ENCODE peak calls at places on chromosomes 11 and 22, in five cellular contexts. H, L, Y, I and E are unnamed samples. For H3F3A, the result is how much of the 10 kb centered on the place peaks cover.

GRCh38 chr11:130431337-130431773 is 2.9 kb upstream of the ADAMTS8 start:
- DNase-seq in H (peak), L (peak), Y (peak), I (peak), E (peak)

GRCh38 chr11:116342148-116342547 is 430.6 kb downstream of the BUD13 start:
- DNase-seq in H (no peak), L (no peak), Y (no peak), I (no peak), E (no peak)

GRCh38 chr11:88036701-88037100 is 138.5 kb downstream of the RAB38 start:
- DNase-seq in H (no peak), L (no peak), Y (no peak), I (no peak), E (no peak)

GRCh38 chr11:80393210-80393609 is 952.4 kb upstream of the TENM4 start:
- DNase-seq in H (no peak), L (no peak), Y (no peak), I (no peak), E (no peak)

GRCh38 chr11:532512-533048 is 2.8 kb downstream of the HRAS start:
- DNase-seq in H (no peak), L (no peak), Y (no peak), I (no peak), E (no peak)

GRCh38 chr11:10304495-10305261 is at the start of gene ADM:
- DNase-seq in H (peak), L (peak), Y (peak), I (peak), E (peak)

GRCh38 chr11:12377106-12377823 is at the start of gene PARVA:
- DNase-seq in H (peak), L (peak), Y (peak), I (no peak), E (peak)

GRCh38 chr11:9861860-9862725 is 198.2 kb downstream of the SWAP70 start:
- DNase-seq in H (peak), L (peak), Y (peak), I (peak), E (peak)

GRCh38 chr11:86447763-86448480 is 73.2 kb downstream of the CCDC81 start:
- DNase-seq in H (no peak), L (no peak), Y (no peak), I (no peak), E (no peak)

GRCh38 chr11:104650234-104650633 is 248.0 kb downstream of the CASP12 start:
- DNase-seq in H (peak), L (no peak), Y (no peak), I (no peak), E (peak)

GRCh38 chr22:40190501-40190900 is 12.8 kb downstream of the TNRC6B start:
- DNase-seq in H (no peak), L (no peak), Y (no peak), I (no peak), E (no peak)

GRCh38 chr22:27990879-27991278 is 71.8 kb upstream of the PITPNB start:
- DNase-seq in H (peak), L (peak), Y (peak), I (no peak), E (peak)

GRCh38 chr22:47129902-47130301 is 367.5 kb downstream of the TBC1D22A start:
- DNase-seq in H (no peak), L (peak), Y (peak), I (no peak), E (no peak)

GRCh38 chr11:29063630-29064361 is 953.0 kb downstream of the KCNA4 start:
- DNase-seq in H (no peak), L (no peak), Y (peak), I (no peak), E (no peak)

GRCh38 chr11:47461876-47462275 is 12.9 kb upstream of the RAPSN start:
- DNase-seq in H (no peak), L (no peak), Y (no peak), I (no peak), E (no peak)

GRCh38 chr11:115220423-115220822 is 283.8 kb downstream of the CADM1 start:
- DNase-seq in H (no peak), L (no peak), Y (no peak), I (no peak), E (no peak)

GRCh38 chr11:115215694-115216615 is 288.3 kb downstream of the CADM1 start:
- DNase-seq in H (peak), L (peak), Y (no peak), I (no peak), E (peak)

GRCh38 chr11:115219378-115219777 is 284.8 kb downstream of the CADM1 start:
- DNase-seq in H (no peak), L (no peak), Y (no peak), I (no peak), E (no peak)

GRCh38 chr11:115214644-115215305 is 289.4 kb downstream of the CADM1 start:
- DNase-seq in H (no peak), L (no peak), Y (no peak), I (no peak), E (no peak)

DNA sequence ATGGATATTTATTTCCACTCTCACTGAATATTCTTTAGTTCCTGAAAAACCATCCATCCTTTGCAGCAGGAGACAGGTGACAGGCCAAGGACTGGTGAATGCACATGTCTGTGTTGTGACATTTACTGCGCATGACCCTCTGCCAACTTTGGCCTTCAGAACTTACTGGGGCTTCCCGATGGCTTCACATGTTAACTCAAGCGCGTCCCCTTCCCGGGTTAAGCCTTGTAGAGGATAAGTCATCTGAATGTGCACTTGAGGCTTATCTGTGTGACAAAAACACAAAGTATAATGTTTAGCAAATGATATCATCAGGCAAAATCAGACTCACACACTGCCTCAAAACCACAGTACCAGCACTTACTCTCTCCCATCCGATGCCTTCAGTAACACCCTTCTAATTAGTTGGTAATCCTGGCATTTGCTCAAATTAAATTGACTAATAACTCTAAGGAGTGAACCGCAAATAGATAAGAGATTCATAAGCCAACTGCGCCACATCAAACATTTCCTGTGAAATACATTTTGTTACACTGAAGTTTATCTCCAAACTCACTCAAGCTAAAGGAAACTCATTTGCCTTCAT is 286.4 kb downstream of the CADM1 start:
- DNase-seq in H (no peak), L (no peak), Y (no peak), I (no peak), E (no peak)
- H3K4me3 ChIP-seq in H (no peak), L (no peak), Y (no peak), I (no peak), E (no peak)

GRCh38 chr11:119095066-119095880 is 6.4 kb downstream of the DPAGT1 start:
- DNase-seq in H (peak), L (peak), Y (peak), I (peak), E (peak)
- H3F3A ChIP-seq in H (under half), L (under half), Y (under half), I (half or more), E (half or more)

DNA sequence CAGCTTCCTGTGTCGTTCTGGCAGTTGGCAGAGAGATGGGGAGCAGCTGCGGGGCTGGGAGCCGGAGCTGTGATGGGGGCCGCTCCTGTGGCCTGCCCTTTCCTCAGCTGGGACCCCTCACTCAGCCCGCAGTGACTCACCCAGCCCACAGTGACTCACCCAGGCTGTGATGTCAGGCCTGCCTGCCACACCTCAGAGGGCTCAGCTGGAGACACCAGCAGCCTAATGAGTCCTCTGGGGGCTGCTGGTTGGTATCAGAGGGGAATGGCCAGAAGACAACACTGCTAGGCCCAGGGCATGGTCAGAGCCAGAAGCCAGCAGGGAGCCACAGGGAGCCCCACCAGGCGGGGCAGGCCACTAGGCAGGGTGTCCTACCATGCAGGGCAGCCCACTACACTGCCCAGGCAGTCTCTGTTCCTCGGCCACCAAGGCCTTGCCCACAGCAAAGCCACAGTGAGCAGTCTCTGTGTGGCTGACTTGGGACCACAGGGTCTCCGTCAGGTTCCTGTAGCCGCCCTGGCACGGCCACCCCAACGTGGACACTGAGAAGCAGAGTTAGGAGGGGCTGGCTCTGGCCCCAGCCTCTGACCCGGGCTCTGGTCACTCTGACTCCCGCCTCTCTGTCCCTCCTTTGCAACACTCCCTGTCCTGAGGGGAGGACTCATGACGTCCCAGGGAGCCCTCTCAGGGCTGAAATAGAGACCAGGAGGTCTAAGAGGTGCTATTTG is 4.3 kb upstream of the FXYD2 start:
- DNase-seq in H (no peak), L (peak), Y (peak), I (no peak), E (no peak)
- TF ChIP-seq EZH2phosphoT487 in H (no peak), L (no peak), Y (no peak), I (no peak), E (no peak)

GRCh38 chr11:2142762-2143202 is 3.6 kb upstream of the IGF2 start:
- DNase-seq in H (no peak), L (peak), Y (peak), I (no peak), E (no peak)

GRCh38 chr11:2144549-2145220 is 5.5 kb upstream of the IGF2 start:
- DNase-seq in H (no peak), L (no peak), Y (no peak), I (no peak), E (no peak)

GRCh38 chr11:2142300-2142759 is 3.1 kb upstream of the IGF2 start:
- DNase-seq in H (no peak), L (peak), Y (peak), I (no peak), E (no peak)

GRCh38 chr11:2146051-2146450 is 6.9 kb upstream of the IGF2 start:
- DNase-seq in H (no peak), L (no peak), Y (no peak), I (no peak), E (no peak)

DNA sequence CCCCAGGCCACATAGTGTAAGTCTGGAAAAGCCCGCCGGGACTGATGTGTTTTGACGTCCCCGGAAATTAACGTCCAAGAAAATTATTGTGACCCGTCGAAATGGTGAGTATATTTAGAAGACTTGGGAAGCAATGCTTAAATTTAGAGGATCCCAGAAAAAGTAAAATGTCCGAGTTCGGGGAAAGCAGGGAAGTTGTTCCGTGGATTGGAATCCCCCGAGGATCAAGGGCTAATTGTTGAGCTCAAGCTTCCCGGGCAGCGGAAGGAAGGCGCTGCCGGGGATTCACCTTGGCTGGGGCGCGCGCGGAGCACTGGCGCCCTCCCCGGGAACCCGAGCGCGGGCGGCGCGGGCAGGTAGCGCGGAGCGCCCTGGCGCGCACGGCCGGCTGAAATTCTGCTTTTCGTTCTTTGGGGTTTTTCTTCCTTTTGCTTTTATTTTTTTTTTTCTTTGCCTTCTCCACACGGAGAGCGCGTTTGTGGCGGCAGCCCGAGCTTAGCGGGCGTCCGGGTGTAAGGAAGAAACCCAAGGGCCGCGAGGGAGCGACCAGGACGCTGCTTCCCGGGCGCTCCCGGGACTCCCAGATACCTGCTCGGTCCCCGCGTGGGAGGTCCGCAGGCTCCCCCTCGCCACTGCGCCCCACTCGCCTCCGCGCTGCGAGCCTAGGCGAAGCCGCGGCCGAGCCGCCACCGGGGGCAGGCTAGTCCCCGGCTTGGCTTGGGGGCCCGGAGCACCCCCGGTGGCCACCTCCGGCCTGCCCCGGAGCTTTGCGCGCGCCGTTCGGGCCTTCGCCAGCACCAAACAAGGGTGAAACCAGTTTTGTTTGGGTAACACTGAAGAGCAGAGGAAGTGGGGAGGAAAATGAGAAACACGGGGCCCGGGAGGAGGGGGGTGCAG is 4.7 kb upstream of the IGF2 start:
- DNase-seq in H (peak), L (no peak), Y (peak), I (no peak), E (peak)
- H3K4me3 ChIP-seq in H (peak), L (no peak), Y (peak), I (no peak), E (no peak)

DNA sequence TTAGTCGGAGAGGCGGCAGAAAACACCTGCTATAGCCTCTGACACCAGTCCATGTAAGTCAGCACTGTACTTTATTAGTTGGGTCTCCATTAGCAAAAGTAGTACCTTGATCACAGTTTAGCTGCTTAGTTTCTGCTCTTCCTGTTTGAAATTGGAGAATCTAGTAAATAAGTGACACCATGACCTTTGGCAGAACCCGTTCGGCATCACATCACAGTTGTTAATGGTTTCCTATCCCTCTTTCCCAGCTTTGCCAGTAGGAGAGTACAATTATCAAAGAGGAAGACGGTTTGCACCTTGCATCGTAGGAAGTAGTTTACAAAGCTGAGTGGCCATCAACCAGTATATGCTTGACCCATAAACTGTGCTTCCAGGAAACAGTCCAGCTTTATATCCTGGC is 101.8 kb downstream of the TRIM44 start:
- DNase-seq in H (no peak), L (no peak), Y (no peak), I (no peak), E (no peak)
- H3F3A ChIP-seq in H (under half), L (under half), Y (under half), I (under half), E (under half)

DNA sequence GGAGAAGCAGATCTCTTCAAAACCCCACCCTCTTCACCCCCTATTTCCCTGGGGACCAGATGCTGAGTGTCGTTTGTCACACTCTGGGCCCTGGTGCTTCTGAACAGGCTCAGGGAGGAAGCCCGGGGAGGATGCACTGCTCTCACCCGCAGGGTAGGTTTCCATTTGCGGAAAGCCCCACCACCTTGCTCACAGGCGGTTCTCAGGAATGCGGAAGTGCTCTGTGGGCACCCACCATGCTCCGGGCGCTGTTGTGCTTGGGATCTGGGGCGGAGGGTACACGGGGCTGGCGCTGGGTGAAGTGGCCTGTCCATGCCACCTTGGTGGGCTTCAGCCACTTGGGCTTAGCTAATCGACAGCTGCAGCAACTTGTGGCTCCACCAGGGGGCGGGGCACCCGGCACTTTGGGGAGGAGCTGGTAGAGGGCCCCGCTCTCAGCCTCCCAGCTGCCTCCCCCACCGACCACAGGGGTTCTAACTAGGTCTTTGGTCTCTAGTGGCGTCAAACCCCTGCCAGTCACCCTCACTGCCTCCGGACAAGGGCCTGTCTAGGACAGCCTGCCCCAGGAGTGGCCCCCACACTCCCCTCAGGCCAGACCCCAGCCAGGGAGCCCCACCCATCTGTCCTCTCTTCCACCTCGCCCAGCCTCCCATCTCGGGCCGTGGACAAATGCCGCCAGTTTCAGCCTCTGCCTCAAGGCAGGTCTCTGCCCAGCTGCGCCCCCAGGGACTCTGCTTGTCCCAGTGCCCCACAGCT is 7.4 kb downstream of the NDUFV1 start:
- DNase-seq in H (peak), L (peak), Y (peak), I (peak), E (peak)
- TF ChIP-seq EZH2phosphoT487 in H (no peak), L (no peak), Y (no peak), I (no peak), E (no peak)